ENCODE peak calls at places on chromosomes 6 and 20, in nine cellular contexts. Y is mammary epithelial cell, G is Caco-2, B is left ventricle myocardium inferior, I is AG04450, Z is HCT116, M is cardiac muscle cell, D is tibial artery, P is small intestine. C is an unnamed sample.

GRCh38 chr6:6729971-6730370 is 141.5 kb downstream of the LY86 start:
- DNase-seq in G (no peak), P (no peak), B (no peak), Y (no peak), D (no peak), I (no peak), M (no peak), Z (no peak), C (no peak)

GRCh38 chr6:20575125-20575524 is 40.9 kb downstream of the CDKAL1 start:
- DNase-seq in G (peak; percentile 58), D (no peak), P (no peak), M (no peak), Y (no peak), Z (no peak), I (no peak), B (no peak), C (no peak)

GRCh38 chr6:14799928-14800327 is 445.9 kb upstream of the JARID2 start:
- DNase-seq in P (peak; percentile 86), I (peak; percentile 42), D (peak; percentile 60), Z (peak; percentile 89), M (peak; percentile 67), Y (peak; percentile 71), B (peak; percentile 71), G (peak; percentile 65), C (peak; percentile 59)

GRCh38 chr6:139990865-139991264 is 616.4 kb upstream of the CITED2 start:
- DNase-seq in I (no peak), Z (no peak), M (peak; percentile 52), P (no peak), Y (no peak), G (no peak), D (no peak), B (no peak), C (no peak)

GRCh38 chr6:83708546-83708969 is 343 bp downstream of the SNAP91 start:
- DNase-seq in P (no peak), Z (no peak), G (no peak), B (no peak), D (no peak), I (no peak), Y (no peak), M (peak; percentile 68), C (no peak)

GRCh38 chr20:54063998-54064676 is 6.3 kb downstream of the BCAS1 start:
- DNase-seq in P (no peak), G (no peak), I (no peak), Z (no peak), B (no peak), D (no peak), Y (no peak), M (no peak), C (no peak)

GRCh38 chr6:50381106-50381415 is 331.3 kb upstream of the DEFB112 start:
- DNase-seq in Y (no peak), I (no peak), G (no peak), P (no peak), B (no peak), M (no peak), Z (no peak), D (no peak), C (no peak)

GRCh38 chr6:4804095-4804494 is 27.9 kb downstream of the CDYL start:
- DNase-seq in G (no peak), Z (no peak), I (no peak), Y (peak; percentile 92), D (no peak), M (no peak), B (no peak), P (no peak), C (no peak)

GRCh38 chr6:142756215-142756630 is 188.8 kb downstream of the HIVEP2 start:
- DNase-seq in Z (peak; percentile 62), Y (peak; percentile 83), B (no peak), P (peak; percentile 14), G (peak; percentile 44), M (peak; percentile 36), I (no peak), D (no peak), C (no peak)

GRCh38 chr20:24970030-24970553 is 21.0 kb downstream of the CST7 start:
- DNase-seq in D (no peak), G (no peak), M (no peak), B (no peak), Y (no peak), Z (no peak), P (no peak), I (no peak), C (no peak)
- H3K27me3 ChIP-seq in D (no peaks in the 10 kb centered on the region), G (no peaks in the 10 kb centered on the region), M (no peaks in the 10 kb centered on the region), B (no peaks in the 10 kb centered on the region), Y (no peaks in the 10 kb centered on the region), Z (no peaks in the 10 kb centered on the region), P (no peaks in the 10 kb centered on the region), I (no peaks in the 10 kb centered on the region), C (no peaks in the 10 kb centered on the region)

DNA sequence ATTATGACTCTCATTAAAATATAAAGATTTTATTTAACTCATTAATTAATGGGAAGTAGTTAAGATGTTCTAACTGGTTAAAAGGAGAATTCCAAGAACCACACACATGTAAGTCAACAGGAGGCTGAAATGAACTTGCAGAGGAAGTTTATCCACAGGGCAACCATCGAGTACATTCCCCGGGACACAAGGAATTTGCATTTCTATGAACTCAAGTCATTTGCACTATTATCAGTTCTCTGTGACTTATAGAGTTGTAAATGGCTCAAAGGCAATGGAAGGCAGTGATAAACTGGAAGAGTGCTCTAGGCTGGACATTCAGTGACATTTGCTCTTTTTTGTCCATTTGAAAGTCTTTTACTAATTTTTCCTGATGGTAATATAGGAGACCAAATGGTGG is 97.4 kb downstream of the SNX5 start:
- DNase-seq in P (peak; percentile 68), M (no peak), D (no peak), Y (no peak), Z (no peak), G (no peak), I (no peak), B (no peak), C (no peak)
- H3K27me3 ChIP-seq in P (no peaks in the 10 kb centered on the region), M (no peaks in the 10 kb centered on the region), D (no peaks in the 10 kb centered on the region), Y (no peaks in the 10 kb centered on the region), Z (peaks cover 11% of the 10 kb centered on the region), G (no peaks in the 10 kb centered on the region), I (no peaks in the 10 kb centered on the region), B (peaks cover 16% of the 10 kb centered on the region), C (peaks cover 8% of the 10 kb centered on the region)

GRCh38 chr20:52193133-52193532 is 1.6 kb upstream of the ZFP64 start:
- DNase-seq in D (no peak), I (no peak), Z (no peak), G (peak; percentile 9), M (peak; percentile 19), B (no peak), P (no peak), Y (no peak), C (no peak)

GRCh38 chr20:52193886-52194545 is 2.4 kb upstream of the ZFP64 start:
- DNase-seq in D (no peak), Y (peak; percentile 7), M (no peak), P (peak; percentile 16), G (no peak), B (no peak), I (no peak), Z (no peak), C (no peak)

GRCh38 chr20:52200870-52201269 is 9.3 kb upstream of the ZFP64 start:
- DNase-seq in P (no peak), Y (no peak), D (no peak), G (no peak), I (no peak), M (no peak), B (no peak), Z (no peak), C (no peak)

GRCh38 chr20:52192296-52193007 is 873 bp upstream of the ZFP64 start:
- DNase-seq in M (peak; percentile 49), G (peak; percentile 85), D (no peak), Y (no peak), P (peak; percentile 44), B (peak; percentile 45), I (no peak), Z (peak; percentile 38), C (no peak)

DNA sequence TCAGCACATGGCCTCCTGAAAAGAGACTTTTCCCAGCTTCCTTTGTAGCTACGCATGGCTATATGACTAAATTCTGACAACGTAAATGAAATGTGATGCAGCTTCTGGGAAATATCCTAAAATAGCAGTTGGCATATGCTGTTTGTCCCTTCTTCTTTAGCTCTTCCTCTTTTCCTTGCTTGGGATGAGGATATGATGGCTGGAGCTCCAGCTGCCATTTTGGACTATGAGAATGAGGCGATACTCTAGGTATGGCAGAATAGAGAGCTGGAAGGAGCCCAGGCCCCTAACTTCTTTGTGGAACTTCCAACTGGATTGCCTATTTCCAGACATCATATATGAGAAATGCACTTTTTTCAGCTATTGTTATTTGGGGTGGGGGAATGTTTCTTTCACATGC is 5.3 kb upstream of the ZFP64 start:
- DNase-seq in P (no peak), I (no peak), D (no peak), B (no peak), G (no peak), Z (no peak), M (no peak), Y (no peak), C (no peak)
- H3K27me3 ChIP-seq in P (no peaks in the 10 kb centered on the region), I (peaks cover 5% of the 10 kb centered on the region), D (no peaks in the 10 kb centered on the region), B (no peaks in the 10 kb centered on the region), G (no peaks in the 10 kb centered on the region), Z (no peaks in the 10 kb centered on the region), M (no peaks in the 10 kb centered on the region), Y (no peaks in the 10 kb centered on the region), C (no peaks in the 10 kb centered on the region)

GRCh38 chr20:62515280-62515679 is 39.5 kb upstream of the GATA5 start:
- DNase-seq in I (no peak), P (no peak), B (no peak), Y (no peak), D (no peak), M (no peak), Z (no peak), G (no peak), C (no peak)

GRCh38 chr20:62513991-62514390 is 38.2 kb upstream of the GATA5 start:
- DNase-seq in I (no peak), Y (no peak), Z (no peak), P (no peak), D (no peak), G (no peak), M (no peak), B (no peak), C (no peak)

GRCh38 chr20:62512812-62513211 is 37.0 kb upstream of the GATA5 start:
- DNase-seq in D (no peak), B (no peak), M (no peak), I (no peak), Z (no peak), Y (no peak), G (no peak), P (no peak), C (no peak)

GRCh38 chr20:62511300-62511914 is 35.6 kb upstream of the GATA5 start:
- DNase-seq in P (no peak), G (no peak), Z (no peak), I (no peak), M (no peak), D (no peak), Y (no peak), B (no peak), C (peak; percentile 91)

DNA sequence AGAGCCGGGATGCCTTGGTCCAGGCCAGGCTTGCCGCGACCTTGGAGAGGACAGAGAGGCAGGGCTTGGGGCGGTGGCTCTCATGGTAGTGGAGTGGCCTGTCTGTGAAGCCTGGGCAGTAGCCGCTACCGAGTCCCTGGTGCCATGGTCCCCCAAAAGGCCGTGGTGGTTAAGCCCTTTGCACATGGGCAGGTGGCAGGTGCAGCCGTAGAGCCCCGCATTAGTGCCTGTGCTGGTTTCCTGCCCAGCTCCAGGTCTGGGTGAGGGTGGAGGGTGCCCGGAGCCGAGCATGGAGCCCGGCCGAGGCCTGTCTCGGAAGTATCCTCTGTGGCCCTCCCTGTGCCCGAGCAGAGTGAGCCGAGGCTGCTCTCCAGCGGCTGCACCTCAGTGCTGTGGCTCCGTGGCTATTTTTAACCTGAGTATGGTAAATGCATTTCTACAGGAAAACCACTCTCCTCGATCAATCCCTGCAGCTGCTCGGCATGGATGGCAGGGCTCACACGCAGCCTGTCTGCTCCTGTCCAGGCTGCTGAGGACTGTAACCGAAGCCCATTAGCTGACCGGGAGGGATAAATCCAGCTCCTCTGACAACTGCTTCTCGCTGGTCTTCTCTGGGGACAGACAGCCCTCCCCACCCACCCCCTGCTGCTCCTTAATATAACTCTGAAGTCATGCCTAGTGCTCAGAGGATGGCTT is 36.3 kb upstream of the GATA5 start:
- DNase-seq in D (no peak), M (peak; percentile 83), Z (no peak), G (no peak), I (no peak), B (no peak), P (no peak), Y (no peak), C (peak; percentile 72)
- H3K27me3 ChIP-seq in D (no peaks in the 10 kb centered on the region), M (no peaks in the 10 kb centered on the region), Z (no peaks in the 10 kb centered on the region), G (no peaks in the 10 kb centered on the region), I (peaks cover 31% of the 10 kb centered on the region), B (peaks cover 54% of the 10 kb centered on the region), P (peaks cover 13% of the 10 kb centered on the region), Y (peaks cover 6% of the 10 kb centered on the region), C (no peaks in the 10 kb centered on the region)

C was measured in gastrocnemius medialis.